ENCODE peak calls at places on chromosomes 16 and 17, in five cellular contexts. T, W, S, J and M are unnamed samples.

GRCh38 chr17:67390646-67391480 is 13.8 kb downstream of the PITPNC1 start:
- DNase-seq in J (peak; percentile 34), W (no peak), S (no peak), T (peak; percentile 42), M (no peak)

GRCh38 chr17:46977348-46977747 is 1.7 kb downstream of the RPRML start:
- DNase-seq in J (no peak), T (peak; percentile 73), S (peak; percentile 31), W (peak; percentile 69), M (peak; percentile 74)

GRCh38 chr16:84082835-84083569 is 33.7 kb downstream of the MBTPS1 start:
- DNase-seq in T (no peak), W (no peak), S (no peak), J (no peak), M (no peak)

GRCh38 chr17:79412110-79412509 is 198.7 kb downstream of the RBFOX3 start:
- DNase-seq in T (no peak), S (no peak), J (no peak), W (no peak), M (no peak)

GRCh38 chr16:27436921-27437650 is 35.1 kb downstream of the IL21R start:
- DNase-seq in W (no peak), S (no peak), J (peak; percentile 9), T (no peak), M (no peak)

GRCh38 chr16:73743665-73744496 is 552.7 kb upstream of the PSMD7 start:
- DNase-seq in W (no peak), S (peak; percentile 24), T (no peak), J (no peak), M (peak; percentile 12)

GRCh38 chr17:48546187-48546923 is 1.4 kb upstream of the HOXB2 start:
- DNase-seq in S (no peak), T (no peak), W (peak; percentile 86), J (no peak), M (no peak)

GRCh38 chr17:39923836-39924690 is 3.3 kb downstream of the ORMDL3 start:
- DNase-seq in S (no peak), W (no peak), J (no peak), T (no peak), M (no peak)

GRCh38 chr17:27630607-27631408 is at the start of gene LGALS9:
- DNase-seq in S (peak; percentile 83), W (no peak), J (peak; percentile 47), T (no peak), M (no peak)

GRCh38 chr16:5451641-5452040 is 354.0 kb upstream of the EEF2KMT start:
- DNase-seq in S (no peak), T (no peak), W (no peak), J (no peak), M (no peak)

GRCh38 chr17:58822148-58823050 is 66.7 kb downstream of the PPM1E start:
- DNase-seq in J (no peak), T (no peak), W (no peak), S (no peak), M (no peak)

GRCh38 chr16:87076331-87076949 is 240.8 kb downstream of the C16orf95 start:
- DNase-seq in T (no peak), W (no peak), S (no peak), J (no peak), M (no peak)

GRCh38 chr16:22232277-22233049 is 26.4 kb downstream of the EEF2K start:
- DNase-seq in S (peak; percentile 98), J (no peak), W (no peak), T (peak; percentile 87), M (peak; percentile 21)

GRCh38 chr17:47172698-47173565 is 16.2 kb downstream of the CDC27 start:
- DNase-seq in J (no peak), S (no peak), W (no peak), T (no peak), M (no peak)

GRCh38 chr16:72091217-72091616 is 2.2 kb downstream of the TXNL4B start:
- DNase-seq in J (no peak), S (peak; percentile 32), T (no peak), W (no peak), M (no peak)

GRCh38 chr17:19284005-19284959 is 47.1 kb downstream of the EPN2 start:
- DNase-seq in S (no peak), T (no peak), W (no peak), J (no peak), M (no peak)

GRCh38 chr16:73433493-73434307 is 385.8 kb upstream of the ZFHX3 start:
- DNase-seq in S (no peak), T (no peak), W (peak; percentile 1), J (no peak), M (no peak)

GRCh38 chr16:89561195-89562026 is 929 bp downstream of the RPL13 start:
- DNase-seq in W (no peak), T (no peak), J (no peak), S (no peak), M (no peak)

GRCh38 chr16:89563639-89564392 is 3.3 kb downstream of the RPL13 start:
- DNase-seq in T (no peak), S (no peak), W (no peak), J (no peak), M (no peak)

GRCh38 chr16:89560413-89561194 is at the start of gene RPL13:
- DNase-seq in W (peak; percentile 98), S (peak; percentile 94), J (peak; percentile 95), T (peak; percentile 94), M (peak; percentile 96)

GRCh38 chr16:89562939-89563338 is 2.5 kb downstream of the RPL13 start:
- DNase-seq in T (no peak), W (no peak), S (no peak), J (no peak), M (no peak)

DNA sequence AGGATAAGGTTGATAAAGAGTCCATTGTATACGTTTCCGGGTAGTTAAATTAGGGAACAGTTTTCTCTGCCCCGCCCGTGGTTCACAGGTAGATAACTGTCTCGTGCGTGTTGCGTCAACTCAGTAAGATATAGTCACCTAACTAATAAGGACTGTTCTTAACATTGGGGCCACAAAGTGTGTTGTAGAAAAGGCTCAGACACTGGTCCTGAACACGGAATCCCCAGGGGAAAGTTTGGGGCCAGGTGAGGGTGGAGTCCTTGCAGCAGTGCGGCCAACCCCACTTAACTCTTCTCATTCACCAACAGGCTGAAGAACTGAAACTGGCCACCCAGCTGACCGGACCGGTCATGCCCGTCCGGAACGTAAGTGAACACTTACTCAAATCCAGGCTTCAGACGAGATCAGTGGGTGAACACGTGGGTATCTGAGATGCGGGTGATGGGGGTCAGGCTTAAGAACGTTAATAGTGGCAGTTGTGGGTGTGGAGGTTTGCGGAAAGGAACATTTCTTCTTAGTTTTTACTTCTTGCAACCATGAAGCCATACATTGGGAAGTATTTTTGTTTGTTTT is 1.6 kb downstream of the RPL13 start:
- DNase-seq in S (peak; percentile 54), W (no peak), T (no peak), J (no peak), M (no peak)
- H3K4me3 ChIP-seq in S (peak overlapping the region; percentile 94), W (peak overlapping the region; percentile 72), T (peak overlapping the region; percentile 99), J (peak overlapping the region; percentile 84), M (peak overlapping the region; percentile 93)

GRCh38 chr16:35523991-35524390 is 2064.6 kb downstream of the TP53TG3F start:
- DNase-seq in J (no peak), T (no peak), W (no peak), S (no peak), M (no peak)
- H3K9me3 ChIP-seq in J (no peaks in the 10 kb centered on the region), T (no peaks in the 10 kb centered on the region), W (no peaks in the 10 kb centered on the region), S (no peaks in the 10 kb centered on the region), M (no peaks in the 10 kb centered on the region)

GRCh38 chr17:75688209-75688771 is 21.2 kb downstream of the SAP30BP start:
- DNase-seq in S (no peak), T (no peak), W (no peak), J (no peak), M (no peak)
- H3K4me1 ChIP-seq in S (peaks cover 3% of the 10 kb centered on the region), T (peaks cover 99% of the 10 kb centered on the region), W (peaks cover 2% of the 10 kb centered on the region), J (peaks cover 79% of the 10 kb centered on the region), M (peaks cover 28% of the 10 kb centered on the region)

DNA sequence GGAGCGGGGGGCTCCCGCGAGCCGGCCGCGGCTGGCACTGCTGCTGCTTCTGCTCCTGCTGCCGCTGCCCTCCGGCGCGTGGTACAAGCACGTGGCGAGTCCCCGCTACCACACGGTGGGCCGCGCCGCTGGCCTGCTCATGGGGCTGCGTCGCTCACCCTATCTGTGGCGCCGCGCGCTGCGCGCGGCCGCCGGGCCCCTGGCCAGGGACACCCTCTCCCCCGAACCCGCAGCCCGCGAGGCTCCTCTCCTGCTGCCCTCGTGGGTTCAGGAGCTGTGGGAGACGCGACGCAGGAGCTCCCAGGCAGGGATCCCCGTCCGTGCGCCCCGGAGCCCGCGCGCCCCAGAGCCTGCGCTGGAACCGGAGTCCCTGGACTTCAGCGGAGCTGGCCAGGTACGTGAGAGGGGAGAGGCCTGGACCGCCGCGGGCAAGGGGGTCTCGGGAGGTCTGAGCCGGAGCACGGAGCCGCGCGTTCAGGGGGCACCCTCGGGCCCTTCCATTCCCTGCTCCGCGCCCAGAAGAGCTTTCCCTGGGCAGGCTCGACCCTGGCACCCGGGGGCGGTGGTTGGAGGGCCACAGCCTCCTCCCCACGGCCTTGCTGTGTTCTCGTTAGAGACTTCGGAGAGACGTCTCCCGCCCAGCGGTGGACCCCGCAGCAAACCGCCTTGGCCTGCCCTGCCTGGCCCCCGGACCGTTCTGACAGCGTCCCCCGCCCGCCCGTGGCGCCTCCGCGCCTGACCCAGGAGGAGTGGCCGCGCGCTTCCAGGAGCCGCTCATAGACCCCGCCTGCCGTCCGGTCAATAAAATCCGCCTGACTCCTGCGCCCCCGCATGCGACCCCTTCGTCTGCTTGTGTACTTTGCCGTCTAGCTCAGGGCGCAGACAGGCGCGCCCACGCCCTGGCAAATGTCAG is 590 bp downstream of the NPW start:
- DNase-seq in J (no peak), S (no peak), W (peak; percentile 43), T (no peak), M (no peak)
- H3K4me3 ChIP-seq in J (no peak overlapping the region), S (no peak overlapping the region), W (peak overlapping the region; percentile 7), T (no peak overlapping the region), M (peak overlapping the region; percentile 34)

DNA sequence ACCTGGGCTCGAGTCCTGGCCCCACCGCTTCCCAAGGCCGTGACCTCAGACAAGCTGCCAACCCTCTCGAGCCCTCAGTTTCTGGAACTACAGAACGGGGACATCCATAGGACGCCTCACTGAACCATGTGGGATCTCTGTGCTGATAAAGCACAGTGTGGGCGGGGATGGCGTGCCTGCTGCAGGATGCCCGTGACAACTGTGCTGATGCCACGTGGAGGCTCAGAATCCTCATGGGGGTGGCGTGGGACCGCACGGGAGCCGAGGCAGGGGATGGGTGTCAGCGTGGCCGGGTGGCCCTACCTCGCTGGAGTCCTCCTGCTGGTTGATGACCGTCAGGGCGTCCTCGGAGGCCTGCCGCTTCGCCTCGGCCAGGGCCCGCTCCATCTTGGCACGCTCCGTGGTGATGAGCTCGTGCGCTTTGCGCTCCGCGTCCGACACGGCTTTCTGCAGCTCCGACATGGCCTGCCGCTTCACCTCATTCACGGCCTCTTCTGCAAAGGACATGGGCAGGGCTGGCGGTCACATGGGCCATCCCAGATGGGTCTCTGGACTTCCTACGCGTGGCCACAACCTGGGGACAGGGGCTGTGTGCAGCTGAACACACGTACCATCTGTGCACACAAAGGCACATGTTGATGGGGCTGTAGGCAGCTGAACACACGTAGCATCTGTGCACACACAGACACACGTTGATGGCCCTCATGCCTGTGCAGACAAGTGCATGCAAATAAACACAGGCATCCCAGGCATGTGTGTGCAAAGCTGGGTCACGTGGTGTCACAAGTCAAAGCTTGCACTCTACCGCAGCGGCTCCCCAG is 12.7 kb upstream of the PABPN1L start:
- DNase-seq in J (no peak), W (no peak), T (no peak), S (no peak), M (peak; percentile 37)
- H3K9me3 ChIP-seq in J (no peaks in the 10 kb centered on the region), W (no peaks in the 10 kb centered on the region), T (no peaks in the 10 kb centered on the region), S (no peaks in the 10 kb centered on the region), M (no peaks in the 10 kb centered on the region)

DNA sequence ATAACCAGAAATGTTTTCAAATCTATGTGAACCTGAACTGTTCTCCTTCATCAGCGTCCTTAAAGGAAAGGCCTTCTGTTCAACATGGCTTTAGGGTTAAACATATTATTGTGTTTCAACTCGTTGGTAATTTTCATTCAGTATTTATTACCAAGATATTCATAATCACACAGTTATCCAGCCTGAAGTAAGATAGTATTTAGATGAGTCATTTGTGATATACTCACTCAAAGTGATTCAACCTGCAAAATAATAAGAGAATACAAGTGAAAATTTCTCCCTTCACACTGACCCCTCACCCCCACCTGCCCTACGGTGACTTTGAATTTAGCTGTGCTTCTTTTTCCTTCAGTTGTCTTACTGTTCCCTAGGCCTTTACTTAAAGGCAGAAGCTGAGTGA is 3.0 kb downstream of the CYLD start:
- DNase-seq in T (no peak), S (no peak), J (no peak), W (no peak), M (no peak)
- H3K4me1 ChIP-seq in T (peaks cover 3% of the 10 kb centered on the region), S (no peaks in the 10 kb centered on the region), J (peaks cover 28% of the 10 kb centered on the region), W (no peaks in the 10 kb centered on the region), M (no peaks in the 10 kb centered on the region)